ENCODE peak calls at places on chromosomes 2 and 18, in nine cellular contexts. O is Peyer's patch, R is transverse colon, A is heart left ventricle, T is IMR-90, B is suprapubic skin, P is A549, J is prostate gland, L is esophagus squamous epithelium. Q is an unnamed sample.

GRCh38 chr2:191521608-191522208 is 156.2 kb upstream of the NABP1 start:
- DNase-seq in O (no peak), R (no peak), A (no peak), T (peak), B (no peak), P (peak), J (no peak), L (no peak), Q (no peak)

GRCh38 chr18:55477537-55478300 is 110.3 kb downstream of the TCF4 start:
- DNase-seq in O (no peak), R (no peak), A (no peak), T (peak), B (no peak), P (no peak), J (peak), L (no peak), Q (no peak)

GRCh38 chr2:6181525-6182270 is 489.5 kb downstream of the SOX11 start:
- DNase-seq in O (no peak), R (no peak), A (no peak), T (peak), B (no peak), P (no peak), J (no peak), L (no peak), Q (no peak)

GRCh38 chr18:62334110-62334509 is 9.0 kb downstream of the TNFRSF11A start:
- DNase-seq in O (peak), R (peak), A (no peak), T (peak), B (no peak), P (peak), J (no peak), L (no peak), Q (no peak)

GRCh38 chr2:177296047-177296446 is 31.5 kb upstream of the NFE2L2 start:
- DNase-seq in O (no peak), R (no peak), A (no peak), T (peak), B (no peak), P (peak), J (no peak), L (no peak), Q (no peak)

GRCh38 chr18:3140342-3140741 is 79.4 kb downstream of the MYOM1 start:
- DNase-seq in O (no peak), R (no peak), A (no peak), T (no peak), B (no peak), P (no peak), J (no peak), L (no peak), Q (no peak)

GRCh38 chr2:219019436-219019835 is 21.9 kb downstream of the CFAP65 start:
- DNase-seq in O (no peak), R (no peak), A (no peak), T (no peak), B (no peak), P (no peak), J (no peak), L (no peak), Q (no peak)

GRCh38 chr2:121285926-121286325 is 924 bp upstream of the TFCP2L1 start:
- DNase-seq in O (no peak), R (no peak), A (no peak), T (no peak), B (no peak), P (no peak), J (no peak), L (no peak), Q (no peak)

GRCh38 chr2:197309369-197310231 is 980 bp downstream of the ANKRD44 start:
- DNase-seq in O (peak), R (peak), A (no peak), T (no peak), B (peak), P (no peak), J (peak), L (no peak), Q (peak)

GRCh38 chr2:197312186-197312585 is 1.6 kb upstream of the ANKRD44 start:
- DNase-seq in O (no peak), R (no peak), A (no peak), T (no peak), B (no peak), P (no peak), J (no peak), L (no peak), Q (no peak)

GRCh38 chr2:197310271-197310939 is at the start of gene ANKRD44:
- DNase-seq in O (peak), R (peak), A (peak), T (peak), B (peak), P (peak), J (peak), L (peak), Q (peak)

GRCh38 chr2:197311521-197312033 is 997 bp upstream of the ANKRD44 start:
- DNase-seq in O (no peak), R (no peak), A (no peak), T (no peak), B (no peak), P (no peak), J (no peak), L (no peak), Q (no peak)

GRCh38 chr2:197310940-197311485 is 433 bp upstream of the ANKRD44 start:
- DNase-seq in O (no peak), R (no peak), A (no peak), T (no peak), B (no peak), P (no peak), J (peak), L (peak), Q (peak)
- TF ChIP-seq POLR2A in O (no peak), R (no peak), A (no peak), T (no peak), B (no peak), P (no peak), J (no peak), L (no peak), Q (no peak)

DNA sequence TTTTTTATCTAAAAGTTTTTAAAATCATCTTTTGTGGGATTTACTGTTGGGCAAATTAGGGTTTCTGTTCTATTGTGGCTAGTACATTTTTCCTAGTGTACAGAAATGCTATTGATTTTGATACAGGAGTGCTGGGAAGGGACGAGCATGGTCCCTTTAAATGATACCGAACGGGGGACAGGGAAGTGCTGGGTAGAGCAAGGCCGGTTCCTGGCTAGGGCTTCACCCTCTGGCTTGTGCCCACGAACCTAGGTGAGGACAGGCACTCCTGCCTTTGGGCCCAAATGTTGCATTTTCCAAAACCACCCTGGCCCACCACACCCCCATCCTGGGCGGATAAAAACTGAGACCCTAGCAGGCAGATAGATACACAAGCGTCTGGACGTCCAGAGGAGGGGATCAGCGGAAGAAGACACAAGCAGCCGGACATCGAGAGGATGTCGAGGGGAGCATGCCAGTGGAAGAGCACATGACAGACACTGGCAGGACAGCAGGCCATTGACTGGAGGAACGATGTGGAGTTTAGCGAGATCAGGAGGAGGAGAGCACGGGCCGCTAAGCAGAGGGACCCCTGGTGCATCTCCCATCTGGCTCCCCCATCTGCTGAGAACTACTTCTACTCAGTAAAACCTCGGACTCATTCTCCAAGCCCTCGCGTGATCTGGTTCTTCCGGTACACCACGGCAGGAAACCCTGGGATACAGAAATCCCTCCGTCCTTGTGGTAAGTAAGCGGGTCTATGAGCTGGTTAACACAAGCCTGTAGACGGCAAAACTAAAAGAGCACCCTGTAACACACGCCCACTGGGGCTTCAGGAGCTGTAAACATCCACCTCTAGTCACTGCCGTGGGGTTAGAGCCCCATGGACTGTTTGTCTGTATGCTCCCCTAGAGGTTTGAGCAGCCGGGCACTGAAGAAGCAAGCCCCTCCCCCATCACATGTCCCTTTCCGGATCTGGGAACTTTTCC is 13.5 kb upstream of the CALCRL start:
- DNase-seq in O (no peak), R (no peak), A (no peak), T (no peak), B (no peak), P (no peak), J (no peak), L (no peak), Q (no peak)
- H3K4me3 ChIP-seq in O (no peak), R (no peak), A (no peak), T (no peak), B (no peak), P (no peak), J (no peak), L (peak), Q (no peak)

GRCh38 chr18:78773303-78773755 is 206.3 kb upstream of the SALL3 start:
- DNase-seq in O (peak), R (no peak), A (no peak), T (no peak), B (no peak), P (no peak), J (no peak), L (no peak), Q (peak)

GRCh38 chr18:78772369-78773302 is 207.0 kb upstream of the SALL3 start:
- DNase-seq in O (peak), R (no peak), A (no peak), T (no peak), B (no peak), P (no peak), J (no peak), L (no peak), Q (no peak)

GRCh38 chr18:78771496-78772368 is 207.9 kb upstream of the SALL3 start:
- DNase-seq in O (peak), R (no peak), A (no peak), T (no peak), B (no peak), P (no peak), J (no peak), L (no peak), Q (no peak)

GRCh38 chr18:78774741-78775141 is 204.9 kb upstream of the SALL3 start:
- DNase-seq in O (peak), R (no peak), A (no peak), T (no peak), B (no peak), P (no peak), J (no peak), L (no peak), Q (peak)

GRCh38 chr18:78773819-78774218 is 205.8 kb upstream of the SALL3 start:
- DNase-seq in O (no peak), R (no peak), A (no peak), T (no peak), B (no peak), P (no peak), J (no peak), L (no peak), Q (no peak)
- TF ChIP-seq CTCF in O (no peak), R (no peak), A (no peak), T (no peak), B (no peak), P (no peak), J (no peak), L (no peak), Q (no peak)

GRCh38 chr2:240458900-240459391 is 23.5 kb downstream of the GPC1 start:
- DNase-seq in O (no peak), R (no peak), A (no peak), T (no peak), B (peak), P (no peak), J (no peak), L (no peak), Q (peak)
- TF ChIP-seq POLR2A in O (no peak), R (no peak), A (no peak), T (no peak), B (no peak), P (no peak), J (no peak), L (no peak), Q (no peak)

DNA sequence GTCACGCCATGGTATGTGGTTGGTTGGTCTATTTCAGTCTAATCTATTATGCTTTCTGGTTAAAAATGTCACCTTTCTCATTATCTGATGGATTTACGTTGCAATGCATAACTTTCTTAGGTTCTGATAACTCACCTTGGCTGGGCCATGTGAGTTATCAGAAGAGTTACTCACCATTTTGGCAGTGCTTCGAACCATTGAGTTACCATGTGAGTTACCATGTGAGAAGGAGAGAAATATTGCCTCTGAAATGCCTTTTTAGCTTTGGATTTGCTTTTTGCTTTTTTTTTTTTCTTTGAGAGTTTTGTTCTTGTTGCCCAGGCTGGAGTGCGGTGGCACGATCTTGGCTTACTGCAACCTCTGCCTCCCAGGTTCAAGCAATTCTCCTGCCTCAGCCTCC is 1.6 kb downstream of the SMARCAL1 start:
- DNase-seq in O (no peak), R (no peak), A (no peak), T (no peak), B (no peak), P (no peak), J (no peak), L (no peak), Q (no peak)
- H3K4me3 ChIP-seq in O (no peak), R (no peak), A (no peak), T (no peak), B (no peak), P (no peak), J (no peak), L (no peak), Q (no peak)

GRCh38 chr2:75600418-75601088 is 39.8 kb upstream of the EVA1A start:
- DNase-seq in O (no peak), R (no peak), A (no peak), T (peak), B (no peak), P (no peak), J (no peak), L (no peak), Q (no peak)

GRCh38 chr2:75598572-75599155 is 37.9 kb upstream of the EVA1A start:
- DNase-seq in O (no peak), R (no peak), A (no peak), T (no peak), B (no peak), P (no peak), J (no peak), L (no peak), Q (no peak)

GRCh38 chr2:75595541-75596395 is 35.0 kb upstream of the EVA1A start:
- DNase-seq in O (no peak), R (no peak), A (no peak), T (peak), B (no peak), P (no peak), J (no peak), L (no peak), Q (no peak)

GRCh38 chr2:75596784-75597183 is 36.0 kb upstream of the EVA1A start:
- DNase-seq in O (no peak), R (no peak), A (no peak), T (peak), B (no peak), P (no peak), J (no peak), L (no peak), Q (no peak)

GRCh38 chr2:75597949-75598348 is 37.2 kb upstream of the EVA1A start:
- DNase-seq in O (no peak), R (no peak), A (no peak), T (no peak), B (no peak), P (no peak), J (no peak), L (no peak), Q (no peak)
- TF ChIP-seq CTCF in O (no peak), R (no peak), A (no peak), T (no peak), B (no peak), P (no peak), J (no peak), L (no peak), Q (no peak)